ENCODE peak calls at places on chromosomes 5 and 9, in six cellular contexts. T is Peyer's patch, C is astrocyte, Z is mucosa of descending colon, I is mammary epithelial cell, G is heart right ventricle. A is an unnamed sample. For H3K4me1, the result is how much of the 10 kb centered on the place peaks cover.

GRCh38 chr5:77957-78804 is 13.8 kb upstream of the PLEKHG4B start:
- DNase-seq in I (no peak), G (peak), Z (no peak), C (peak), T (no peak), A (no peak)

GRCh38 chr5:64532212-64532611 is 26.4 kb downstream of the RGS7BP start:
- DNase-seq in Z (no peak), C (no peak), G (no peak), T (no peak), I (no peak), A (no peak)

GRCh38 chr5:156479864-156480263 is 152.9 kb downstream of the SGCD start:
- DNase-seq in T (no peak), C (no peak), Z (peak), G (no peak), I (no peak), A (no peak)

GRCh38 chr5:1041225-1042186 is 32.9 kb downstream of the NKD2 start:
- DNase-seq in T (no peak), Z (no peak), G (no peak), I (peak), C (no peak), A (no peak)

GRCh38 chr9:38371495-38371894 is 21.0 kb upstream of the ALDH1B1 start:
- DNase-seq in I (peak), T (no peak), C (peak), Z (peak), G (no peak), A (peak)

GRCh38 chr9:95462419-95463121 is 54.2 kb downstream of the PTCH1 start:
- DNase-seq in I (peak), T (peak), C (peak), G (peak), Z (peak), A (peak)

GRCh38 chr5:159975462-159976019 is 33.4 kb upstream of the TTC1 start:
- DNase-seq in I (peak), G (no peak), T (no peak), C (peak), Z (peak), A (no peak)

GRCh38 chr9:100602302-100602930 is 24.5 kb downstream of the CAVIN4 start:
- DNase-seq in Z (peak), I (peak), C (peak), T (no peak), G (no peak), A (no peak)

GRCh38 chr9:87336914-87337333 is 160.7 kb upstream of the DAPK1 start:
- DNase-seq in C (peak), Z (peak), T (no peak), I (peak), G (no peak), A (peak)

GRCh38 chr5:54362434-54362833 is 52.1 kb upstream of the ARL15 start:
- DNase-seq in Z (no peak), G (no peak), T (no peak), C (peak), I (no peak), A (no peak)

GRCh38 chr9:88991066-88992030 is at the start of gene S1PR3:
- DNase-seq in Z (peak), G (peak), C (no peak), I (peak), T (no peak), A (peak)

GRCh38 chr5:90803891-90804290 is 245.3 kb downstream of the ADGRV1 start:
- DNase-seq in I (peak), T (no peak), G (no peak), C (no peak), Z (no peak), A (no peak)

GRCh38 chr5:102554092-102554491 is 55.3 kb upstream of the SLCO6A1 start:
- DNase-seq in I (no peak), C (peak), T (no peak), Z (no peak), G (no peak), A (no peak)

GRCh38 chr9:73152953-73153352 is 1.3 kb downstream of the ANXA1 start:
- DNase-seq in T (no peak), I (no peak), Z (no peak), G (no peak), C (no peak), A (no peak)

DNA sequence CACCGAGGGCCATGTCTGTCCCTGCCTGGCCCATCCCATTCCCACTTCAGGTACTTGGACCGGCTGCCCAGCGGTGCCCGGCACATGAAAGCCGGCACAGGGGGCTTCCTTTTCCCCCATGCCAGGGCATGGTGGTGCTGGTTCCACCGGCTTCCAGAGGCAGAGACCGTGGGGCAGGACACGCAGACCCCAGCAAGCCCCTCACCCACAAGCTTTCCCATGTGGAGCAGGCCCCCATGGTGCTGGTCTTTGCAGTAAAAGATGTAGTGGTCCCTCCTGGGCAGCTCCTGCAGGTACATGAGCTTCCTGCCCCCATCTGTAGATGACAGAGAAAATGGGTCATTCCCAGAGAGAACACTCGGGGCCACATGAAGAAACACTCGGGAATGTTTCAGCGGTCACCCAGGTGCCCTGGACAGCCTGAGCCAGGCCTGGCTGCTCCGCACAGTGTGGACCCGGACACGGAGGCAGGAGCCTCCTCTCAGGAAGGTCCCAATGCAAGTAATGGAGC is 2.0 kb downstream of the OBP2B start:
- DNase-seq in C (no peak), G (no peak), I (no peak), T (no peak), Z (no peak), A (no peak)
- H3K4me1 ChIP-seq in C (under half), G (under half), I (under half), T (under half), Z (under half), A (under half)

DNA sequence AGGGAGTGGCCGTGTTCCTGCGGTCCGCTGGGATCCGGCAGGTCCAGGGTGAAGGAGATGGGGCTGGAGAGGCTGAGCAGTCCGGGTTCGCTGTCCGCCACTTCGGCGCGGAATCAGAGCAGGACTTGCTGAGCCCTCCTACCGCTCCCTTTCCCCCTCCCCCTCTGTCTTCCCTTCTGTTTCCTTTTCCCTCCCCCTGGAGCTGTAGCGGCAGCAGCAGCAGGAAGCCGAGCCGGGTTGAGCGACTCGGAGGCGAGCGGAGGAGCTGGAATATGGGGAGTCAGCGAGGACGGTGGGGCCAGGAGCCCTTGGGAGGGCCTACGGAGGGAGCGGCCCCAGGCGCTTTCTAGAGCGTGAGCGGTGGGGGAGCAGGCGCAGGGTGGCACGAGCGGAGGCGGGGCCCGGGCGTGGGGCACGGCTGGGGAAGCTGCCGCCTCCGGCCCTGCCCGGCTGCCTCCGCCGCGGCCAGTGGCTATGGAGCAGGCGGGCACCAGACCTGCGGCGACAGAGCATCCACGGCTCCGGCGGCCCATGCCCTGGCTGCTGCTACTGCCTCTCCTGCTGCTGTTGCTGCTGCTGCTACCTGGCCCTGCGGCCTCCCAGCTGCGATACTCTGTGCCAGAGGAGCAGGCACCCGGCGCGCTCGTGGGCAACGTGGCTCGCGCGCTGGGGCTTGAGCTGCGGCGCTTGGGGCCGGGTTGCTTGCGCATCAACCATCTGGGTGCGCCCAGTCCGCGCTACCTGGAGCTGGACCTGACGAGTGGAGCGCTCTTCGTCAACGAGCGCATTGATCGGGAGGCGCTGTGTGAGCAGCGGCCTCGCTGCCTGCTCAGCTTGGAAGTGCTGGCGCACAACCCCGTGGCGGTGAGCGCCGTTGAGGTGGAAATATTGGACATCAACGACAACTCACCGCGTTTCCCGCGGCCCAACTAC is at the start of gene PCDHAC2:
- DNase-seq in T (no peak), G (peak), I (peak), C (peak), Z (no peak), A (no peak)
- H3K4me3 ChIP-seq in T (peak), G (peak), I (peak), C (peak), Z (no peak), A (no peak)

DNA sequence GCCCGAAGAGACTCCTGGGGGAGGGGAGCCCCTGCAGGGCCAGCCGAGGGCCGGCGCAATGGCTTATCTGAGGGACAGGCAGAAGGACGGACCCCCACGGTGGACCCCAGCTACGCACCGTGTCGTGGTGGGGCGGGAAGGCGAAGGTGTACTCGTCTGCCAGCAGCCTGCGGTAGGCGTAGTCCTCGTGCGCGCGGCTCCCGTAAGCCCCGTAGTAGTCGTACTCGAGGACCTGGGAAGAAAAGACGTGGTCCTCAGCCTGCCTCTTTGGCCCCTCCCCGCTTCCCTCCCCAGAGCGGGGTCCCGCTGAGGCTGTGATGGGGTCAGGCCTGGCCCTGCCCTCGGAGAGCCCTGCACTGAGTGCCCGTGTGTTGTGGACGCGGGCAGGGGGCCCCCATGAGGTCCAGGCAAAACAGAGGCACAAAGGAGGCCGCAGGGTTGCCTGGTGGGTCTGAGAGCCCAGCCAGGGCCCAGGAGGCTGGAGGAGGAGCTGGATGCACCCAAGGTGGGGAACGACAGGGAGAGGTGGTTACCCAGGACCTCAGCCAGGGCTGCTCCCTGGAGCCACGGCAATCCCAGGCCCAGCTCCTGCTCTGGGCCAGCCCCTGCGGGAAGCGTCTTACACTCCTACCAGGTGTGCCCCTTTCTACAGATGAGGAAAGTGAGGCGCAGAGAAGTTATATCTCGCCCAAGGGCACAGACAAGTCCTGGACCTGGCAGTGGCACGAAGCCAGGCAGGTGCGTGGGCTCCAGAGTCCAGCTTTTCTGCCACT is 35.2 kb downstream of the SARDH start:
- DNase-seq in T (no peak), I (no peak), Z (no peak), G (no peak), C (no peak), A (no peak)
- H3K4me1 ChIP-seq in T (under half), I (under half), Z (under half), G (under half), C (under half), A (under half)

DNA sequence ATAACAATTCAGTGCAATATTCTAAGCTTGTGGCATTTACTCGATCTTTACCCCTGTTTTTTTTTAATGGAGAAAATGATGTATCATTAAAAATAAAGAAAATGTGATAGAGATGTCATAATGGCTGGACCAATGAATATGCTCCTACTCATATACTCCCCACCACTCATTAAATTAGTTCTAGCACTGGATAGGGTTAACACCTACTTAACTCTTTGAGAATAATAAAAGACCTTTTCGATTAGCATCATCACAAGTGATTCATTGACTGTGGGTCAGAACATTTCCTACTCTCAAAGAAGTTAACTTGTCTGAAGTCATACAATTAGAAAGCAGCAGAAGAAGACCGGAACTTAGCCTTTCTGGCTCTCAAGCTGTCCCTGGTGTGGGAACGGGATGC is 31.6 kb upstream of the RANBP6 start:
- DNase-seq in I (no peak), C (no peak), Z (no peak), G (no peak), T (no peak), A (no peak)
- H3K4me3 ChIP-seq in I (no peak), C (no peak), Z (no peak), G (no peak), T (no peak), A (no peak)

GRCh38 chr9:92614763-92615441 is 55.0 kb downstream of the IPPK start:
- DNase-seq in C (no peak), Z (no peak), G (no peak), T (no peak), I (no peak), A (no peak)
- H3K4me1 ChIP-seq in C (under half), Z (under half), G (under half), T (under half), I (under half), A (under half)

A was measured in naive thymus-derived CD4-positive, alpha-beta T cell.